ENCODE peak calls at places on chromosomes 13 and 19, in four cellular contexts. P is cardiac muscle cell, G is choroid plexus epithelial cell, J is GM12865. E is an unnamed sample.
A peak's percentile ranks its signal among the peaks of the same experiment; 100 is the strongest.

GRCh38 chr19:29483641-29483920 is 42.2 kb upstream of the VSTM2B start:
- DNase-seq in G (no peak), J (no peak), P (no peak), E (no peak)

GRCh38 chr13:34657716-34658115 is 284.4 kb upstream of the NBEA start:
- DNase-seq in G (peak; percentile 29), P (no peak), J (no peak), E (no peak)

GRCh38 chr13:38303816-38304215 is 45.8 kb upstream of the UFM1 start:
- DNase-seq in P (no peak), J (no peak), G (no peak), E (no peak)

GRCh38 chr13:40564342-40564997 is 102.0 kb downstream of the FOXO1 start:
- DNase-seq in P (no peak), J (peak; percentile 42), G (peak; percentile 53), E (peak; percentile 32)

GRCh38 chr13:23570099-23570926 is at the start of gene TNFRSF19:
- DNase-seq in J (peak; percentile 78), G (peak; percentile 76), P (peak; percentile 80), E (no peak)

GRCh38 chr19:5645409-5645808 is 22.5 kb downstream of the SAFB start:
- DNase-seq in P (no peak), J (no peak), G (no peak), E (no peak)

GRCh38 chr13:43472980-43473379 is 313.8 kb downstream of the ENOX1 start:
- DNase-seq in P (no peak), J (no peak), G (no peak), E (no peak)

GRCh38 chr19:55464039-55464668 is 397 bp downstream of the C19orf85 start:
- DNase-seq in J (no peak), P (no peak), G (no peak), E (no peak)

GRCh38 chr13:98466634-98467236 is 110.2 kb downstream of the STK24 start:
- DNase-seq in G (peak; percentile 74), P (peak; percentile 52), J (peak; percentile 41), E (peak; percentile 80)

GRCh38 chr19:5961969-5962945 is 15.7 kb downstream of the RANBP3 start:
- DNase-seq in G (peak; percentile 95), J (no peak), P (peak; percentile 42), E (peak; percentile 79)

GRCh38 chr13:42215578-42216421 is 56.2 kb upstream of the AKAP11 start:
- DNase-seq in P (peak; percentile 53), J (peak; percentile 39), G (peak; percentile 82), E (peak; percentile 56)

GRCh38 chr19:35671818-35672217 is 5.5 kb downstream of the UPK1A start:
- DNase-seq in G (peak; percentile 33), P (no peak), J (no peak), E (no peak)

GRCh38 chr13:77443511-77443910 is 92.0 kb upstream of the SCEL start:
- DNase-seq in G (no peak), J (no peak), P (no peak), E (no peak)

GRCh38 chr19:16073481-16073880 is 2.8 kb upstream of the TPM4 start:
- DNase-seq in G (no peak), J (no peak), P (no peak), E (no peak)

DNA sequence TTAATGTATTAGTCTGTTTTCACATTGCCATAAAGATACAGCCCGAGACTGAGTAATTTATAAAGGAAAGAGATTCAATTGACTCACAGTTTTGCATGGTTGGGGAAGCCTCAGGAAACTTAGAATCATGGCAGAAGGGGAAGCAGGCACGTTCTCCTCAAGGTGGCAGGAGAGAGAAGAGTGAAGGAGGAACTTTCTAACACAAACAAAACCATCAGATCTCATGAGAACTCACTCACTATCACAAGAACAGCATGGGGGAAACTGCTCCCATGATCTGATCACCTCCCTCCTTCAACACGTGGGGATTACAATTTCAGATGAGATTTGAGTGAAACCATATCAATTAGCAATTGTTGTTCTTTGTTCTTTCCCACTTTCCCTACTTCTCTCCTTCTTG is 689.0 kb upstream of the SLITRK1 start:
- DNase-seq in J (no peak), G (no peak), P (no peak), E (no peak)
- TF ChIP-seq CTCF in J (no peak), G (peak; percentile 19), P (no peak), E (no peak)

DNA sequence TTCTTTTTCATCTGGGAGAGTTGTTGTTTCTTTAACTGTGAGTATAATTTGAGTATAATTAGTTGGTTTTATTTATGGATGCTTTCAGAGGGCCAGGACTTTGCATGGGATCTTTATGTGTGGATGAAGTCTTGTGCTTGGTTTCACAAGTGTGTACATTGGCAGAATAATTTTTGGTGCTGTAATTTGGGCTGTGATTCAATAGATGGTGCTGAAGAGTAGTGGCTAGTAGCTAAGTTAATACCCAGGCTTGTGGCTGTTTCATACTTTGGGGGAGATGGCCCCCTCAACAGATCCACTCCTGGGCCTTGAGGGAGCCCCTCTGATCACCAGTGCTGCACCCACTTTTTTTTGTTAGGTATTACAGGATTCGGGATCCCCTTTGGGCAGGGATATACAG is 1142.4 kb downstream of the SLITRK1 start:
- DNase-seq in G (peak; percentile 54), J (no peak), P (no peak), E (no peak)
- TF ChIP-seq CTCF in G (peak; percentile 63), J (no peak), P (peak; percentile 33), E (no peak)

DNA sequence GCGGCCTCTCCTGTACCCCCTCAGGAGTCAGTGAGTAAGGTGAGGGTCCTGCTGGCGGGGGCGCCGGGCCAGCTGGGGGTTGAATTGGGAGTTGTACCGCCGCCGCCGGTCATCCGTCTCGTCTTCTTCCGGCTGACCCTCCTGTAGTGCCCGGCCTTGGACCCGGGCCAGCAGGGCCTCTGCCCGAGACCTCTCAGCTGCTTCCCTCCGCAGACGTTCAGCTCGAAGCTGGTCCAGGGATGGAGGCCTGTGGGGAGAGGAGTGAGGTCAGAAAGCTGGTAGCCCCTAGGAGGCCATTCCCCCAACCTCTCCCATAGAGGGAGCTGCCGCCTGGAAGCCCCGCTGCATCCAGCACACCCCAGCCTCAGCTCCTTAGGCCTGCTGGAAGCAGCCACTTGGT is 3.8 kb downstream of the LENG1 start:
- DNase-seq in G (no peak), P (no peak), J (no peak), E (no peak)
- TF ChIP-seq CTCF in G (no peak), P (no peak), J (no peak), E (no peak)

DNA sequence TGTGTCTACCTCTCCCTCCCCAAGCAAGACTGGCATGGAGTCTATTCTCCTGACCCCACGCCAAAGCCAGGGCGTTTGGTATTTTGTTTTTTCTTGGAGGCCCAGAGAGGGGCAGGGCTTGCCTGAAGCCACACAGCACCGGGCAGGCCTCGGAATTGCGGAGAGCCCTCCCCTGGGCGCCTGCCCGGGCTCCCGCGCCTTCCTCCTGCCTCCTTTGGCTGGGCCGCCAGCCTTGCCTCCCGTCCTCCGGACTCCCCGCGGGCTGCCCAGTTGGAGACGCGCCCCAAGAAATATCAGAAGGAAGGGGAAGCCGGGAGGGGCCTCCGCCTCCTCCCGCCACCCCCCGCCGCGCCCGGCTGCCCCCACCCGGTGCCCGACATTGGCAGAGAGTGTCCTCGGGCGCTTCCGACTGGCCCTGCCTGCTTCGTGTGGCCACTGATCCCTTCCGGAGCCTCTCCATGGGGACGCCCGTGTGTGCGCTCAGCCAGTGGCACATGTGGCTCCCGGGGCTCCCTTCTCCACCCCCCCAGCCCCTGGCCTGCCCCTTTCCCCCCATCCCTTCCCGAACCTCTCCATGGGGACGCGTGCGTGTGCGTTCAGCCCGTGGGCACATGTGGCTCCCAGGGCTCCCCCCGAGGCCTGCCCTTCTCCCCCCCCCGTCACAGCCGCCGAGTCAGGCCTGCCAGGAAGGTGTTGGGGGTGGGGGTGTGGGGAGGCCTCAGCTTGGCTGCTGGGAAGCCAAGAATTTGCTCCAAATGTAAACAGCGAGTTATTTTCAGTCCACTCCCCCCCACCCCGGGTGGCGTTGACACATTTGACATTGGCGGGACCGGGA is 37.3 kb downstream of the NFIC start:
- DNase-seq in P (peak; percentile 96), J (no peak), G (peak; percentile 97), E (no peak)
- TF ChIP-seq CTCF in P (no peak), J (no peak), G (no peak), E (no peak)

GRCh38 chr19:28126499-28126898 is 1086.5 kb downstream of the UQCRFS1 start:
- DNase-seq in P (no peak), G (no peak), J (no peak), E (no peak)
- TF ChIP-seq CTCF in P (no peak), G (no peak), J (no peak), E (no peak)

GRCh38 chr19:39533003-39533512 is 406 bp upstream of the EID2B start:
- DNase-seq in G (no peak), P (no peak), J (no peak), E (no peak)
- TF ChIP-seq CTCF in G (no peak), P (no peak), J (no peak), E (no peak)

GRCh38 chr13:81713201-81713600 is 1372.3 kb upstream of the SPRY2 start:
- DNase-seq in P (no peak), J (no peak), G (no peak), E (no peak)

GRCh38 chr13:81714513-81714912 is 1373.6 kb upstream of the SPRY2 start:
- DNase-seq in G (peak; percentile 11), P (no peak), J (no peak), E (no peak)
- TF ChIP-seq CTCF in G (no peak), P (no peak), J (no peak), E (no peak)

E was measured in activated CD8-positive, alpha-beta T cell treated with anti-CD3 and anti-CD28 coated beads for 36 hours.